ENCODE peak calls at places on chromosomes 7 and 10, in four cellular contexts. I is AG09309, Z is body of pancreas, C is GM20000. G is an unnamed sample.

GRCh38 chr10:3932597-3933380 is 147.8 kb upstream of the KLF6 start:
- DNase-seq in C (no peak), I (no peak), Z (no peak), G (no peak)

GRCh38 chr7:150959739-150960734 is 18.1 kb downstream of the KCNH2 start:
- DNase-seq in C (no peak), Z (no peak), I (no peak), G (no peak)

GRCh38 chr7:47292832-47293309 is 289.0 kb downstream of the TNS3 start:
- DNase-seq in I (no peak), C (no peak), Z (no peak), G (no peak)

GRCh38 chr10:126892150-126892872 is 12.9 kb upstream of the DOCK1 start:
- DNase-seq in Z (no peak), C (no peak), I (no peak), G (no peak)

GRCh38 chr7:6529643-6530042 is 21.6 kb downstream of the GRID2IP start:
- DNase-seq in Z (no peak), I (no peak), C (no peak), G (no peak)

GRCh38 chr7:24702674-24703235 is 54.5 kb downstream of the GSDME start:
- DNase-seq in C (no peak), Z (no peak), I (no peak), G (no peak)

GRCh38 chr7:23863209-23863798 is 153.3 kb downstream of the STK31 start:
- DNase-seq in Z (no peak), I (peak; percentile 4), C (peak; percentile 10), G (no peak)

GRCh38 chr10:16964571-16965241 is 147.5 kb upstream of the RSU1 start:
- DNase-seq in C (no peak), Z (no peak), I (no peak), G (no peak)

GRCh38 chr7:141631525-141631924 is 70.4 kb downstream of the DENND11 start:
- DNase-seq in I (no peak), C (no peak), Z (no peak), G (no peak)

GRCh38 chr7:130334274-130334673 is 10.3 kb upstream of the CPA5 start:
- DNase-seq in Z (no peak), I (no peak), C (no peak), G (no peak)

GRCh38 chr10:106189254-106189653 is 975.3 kb downstream of the SORCS1 start:
- DNase-seq in C (peak; percentile 8), I (no peak), Z (peak; percentile 45), G (no peak)

GRCh38 chr10:34719746-34720145 is 95.3 kb downstream of the PARD3 start:
- DNase-seq in C (no peak), Z (no peak), I (no peak), G (no peak)

GRCh38 chr7:55642266-55642665 is 70.0 kb upstream of the VOPP1 start:
- DNase-seq in Z (no peak), I (no peak), C (no peak), G (no peak)
- TF ChIP-seq CTCF in Z (no peak), I (no peak), C (no peak), G (no peak)

GRCh38 chr7:17900464-17900863 is 39.8 kb downstream of the SNX13 start:
- DNase-seq in C (no peak), I (no peak), Z (no peak), G (no peak)

GRCh38 chr7:17902599-17902998 is 37.7 kb downstream of the SNX13 start:
- DNase-seq in Z (no peak), I (no peak), C (no peak), G (no peak)

GRCh38 chr7:17903337-17903736 is 37.0 kb downstream of the SNX13 start:
- DNase-seq in Z (no peak), C (no peak), I (no peak), G (no peak)

DNA sequence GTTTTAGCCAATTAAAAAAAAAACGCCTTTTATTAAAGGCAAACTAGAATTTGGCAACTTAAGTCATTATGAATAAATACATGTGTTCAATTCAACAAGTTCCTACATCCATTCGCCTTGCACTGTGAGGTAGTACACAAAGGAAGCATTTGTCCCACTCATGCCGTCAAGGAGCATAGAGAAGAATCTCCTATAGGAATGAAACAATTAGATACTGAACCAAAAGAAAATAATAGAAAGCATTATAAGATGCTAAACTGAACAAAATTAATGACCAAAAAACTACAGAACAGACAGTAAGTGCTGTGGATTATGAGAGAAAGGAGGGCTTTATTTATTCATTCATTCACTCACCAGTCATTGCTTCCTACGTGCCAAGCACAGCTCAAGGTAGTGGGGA is 42.2 kb downstream of the SNX13 start:
- DNase-seq in I (no peak), C (no peak), Z (no peak), G (no peak)
- TF ChIP-seq CTCF in I (no peak), C (no peak), Z (no peak), G (no peak)

DNA sequence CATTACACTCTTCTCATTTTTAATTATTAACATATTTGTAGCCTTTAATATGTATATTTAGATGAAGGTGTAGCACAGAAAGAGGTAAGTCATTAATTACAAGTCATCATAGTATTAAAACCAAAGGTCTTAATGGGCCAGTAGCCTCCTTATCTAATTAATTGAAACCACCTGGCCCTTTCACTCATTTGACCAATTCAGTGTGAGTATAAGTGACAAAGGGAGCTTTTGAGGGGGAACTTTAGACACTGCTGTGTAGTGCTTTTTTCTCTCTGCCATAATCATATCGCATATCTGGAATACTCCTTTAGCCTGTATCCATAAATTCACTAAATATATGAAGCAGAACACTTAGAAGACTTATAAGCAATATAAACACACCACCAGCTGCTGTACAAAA is 562.9 kb upstream of the POT1 start:
- DNase-seq in Z (no peak), C (no peak), I (no peak), G (no peak)
- TF ChIP-seq CTCF in Z (no peak), C (no peak), I (no peak), G (no peak)

GRCh38 chr7:80830584-80831319 is 88.1 kb downstream of the SEMA3C start:
- DNase-seq in C (no peak), I (no peak), Z (no peak), G (no peak)
- TF ChIP-seq CTCF in C (no peak), I (no peak), Z (no peak), G (no peak)

GRCh38 chr10:96719205-96719604 is 1.1 kb downstream of the PIK3AP1 start:
- DNase-seq in Z (no peak), C (peak; percentile 52), I (no peak), G (no peak)
- TF ChIP-seq CTCF in Z (no peak), C (no peak), I (no peak), G (no peak)

GRCh38 chr10:70109064-70109729 is 23.4 kb downstream of the AIFM2 start:
- DNase-seq in C (no peak), I (no peak), Z (no peak), G (no peak)
- TF ChIP-seq CTCF in C (no peak), I (no peak), Z (no peak), G (no peak)

G was measured in type B pancreatic cell.